ENCODE peak calls at places on chromosome 21, in five cellular contexts. I, K, X, B and A are unnamed samples.

GRCh38 chr21:44423941-44424607 is 31.2 kb upstream of the LRRC3 start:
- DNase-seq in I (no peak), K (no peak), X (peak), B (no peak), A (no peak)

GRCh38 chr21:46056450-46056903 is 41.4 kb upstream of the COL6A2 start:
- DNase-seq in B (peak), X (peak), I (peak), K (peak), A (peak)

GRCh38 chr21:27796106-27796505 is 829.2 kb upstream of the ADAMTS5 start:
- DNase-seq in K (no peak), B (no peak), X (no peak), I (no peak), A (no peak)

GRCh38 chr21:37861561-37861960 is 54.7 kb downstream of the KCNJ6 start:
- DNase-seq in X (no peak), K (no peak), I (no peak), B (no peak), A (no peak)

GRCh38 chr21:39094847-39095525 is 88.3 kb downstream of the PSMG1 start:
- DNase-seq in X (no peak), I (no peak), B (no peak), K (peak), A (no peak)

GRCh38 chr21:34186119-34186719 is 112.8 kb downstream of the MRPS6 start:
- DNase-seq in K (peak), I (no peak), B (no peak), X (no peak), A (no peak)

GRCh38 chr21:35367558-35367957 is 318.5 kb upstream of the RUNX1 start:
- DNase-seq in B (no peak), K (no peak), X (no peak), I (no peak), A (no peak)

GRCh38 chr21:18940791-18941190 is 537.2 kb upstream of the TMPRSS15 start:
- DNase-seq in X (no peak), B (no peak), K (no peak), I (no peak), A (no peak)